ENCODE peak calls at places on chromosomes 1 and 21, in seven cellular contexts. H is right atrium auricular region, M is epithelial cell of esophagus, C is glutamatergic neuron, P is BJ, I is heart left ventricle, D is cardiac fibroblast. O is an unnamed sample.

GRCh38 chr1:147598631-147599361 is 57.5 kb downstream of the BCL9 start:
- DNase-seq in H (no peak), M (no peak), C (peak; percentile 67), P (no peak), I (peak; percentile 52), D (peak; percentile 20), O (no peak)

GRCh38 chr1:219938706-219939105 is 10.3 kb upstream of the SLC30A10 start:
- DNase-seq in H (peak; percentile 26), M (peak; percentile 68), C (no peak), P (no peak), I (no peak), D (no peak), O (no peak)

GRCh38 chr1:164796916-164797315 is 237.9 kb downstream of the PBX1 start:
- DNase-seq in H (no peak), M (no peak), C (no peak), P (no peak), I (no peak), D (no peak), O (no peak)

GRCh38 chr1:67747667-67748066 is 62.7 kb downstream of the GADD45A start:
- DNase-seq in H (no peak), M (no peak), C (no peak), P (no peak), I (no peak), D (peak; percentile 80), O (no peak)

GRCh38 chr1:53643061-53643880 is 95.7 kb downstream of the GLIS1 start:
- DNase-seq in H (no peak), M (no peak), C (no peak), P (no peak), I (no peak), D (no peak), O (peak; percentile 14)

GRCh38 chr1:59699227-59699847 is 115.4 kb upstream of the HOOK1 start:
- DNase-seq in H (no peak), M (peak; percentile 57), C (no peak), P (no peak), I (no peak), D (peak; percentile 70), O (no peak)

GRCh38 chr1:208540724-208541123 is 296.5 kb upstream of the PLXNA2 start:
- DNase-seq in H (no peak), M (no peak), C (no peak), P (no peak), I (no peak), D (no peak), O (no peak)

GRCh38 chr21:14482165-14482564 is 64.0 kb downstream of the SAMSN1 start:
- DNase-seq in H (no peak), M (no peak), C (no peak), P (no peak), I (peak; percentile 17), D (no peak), O (no peak)

GRCh38 chr1:236168716-236169429 is 26.5 kb downstream of the GPR137B start:
- DNase-seq in H (no peak), M (peak; percentile 40), C (no peak), P (no peak), I (no peak), D (peak; percentile 92), O (peak; percentile 70)

GRCh38 chr1:23101101-23101827 is 67.4 kb downstream of the LUZP1 start:
- DNase-seq in H (no peak), M (peak; percentile 54), C (no peak), P (no peak), I (no peak), D (peak; percentile 79), O (no peak)

GRCh38 chr1:19557609-19558051 is 72.3 kb upstream of the CAPZB start:
- DNase-seq in H (no peak), M (peak; percentile 15), C (no peak), P (no peak), I (no peak), D (peak; percentile 45), O (no peak)

GRCh38 chr1:7468248-7468647 is 302.8 kb upstream of the VAMP3 start:
- DNase-seq in H (no peak), M (no peak), C (no peak), P (no peak), I (no peak), D (no peak), O (no peak)

GRCh38 chr1:109391161-109391556 is 6.6 kb downstream of the SORT1 start:
- DNase-seq in H (no peak), M (no peak), C (no peak), P (no peak), I (no peak), D (peak; percentile 73), O (no peak)

GRCh38 chr1:22347854-22348760 is 103.5 kb upstream of the ZBTB40 start:
- DNase-seq in H (no peak), M (no peak), C (no peak), P (no peak), I (no peak), D (no peak), O (no peak)

GRCh38 chr1:164969256-164969655 is 387.3 kb downstream of the LMX1A start:
- DNase-seq in H (no peak), M (no peak), C (no peak), P (no peak), I (no peak), D (no peak), O (no peak)

GRCh38 chr21:41168391-41169257 is 664 bp downstream of the BACE2 start:
- DNase-seq in H (peak; percentile 82), M (peak; percentile 60), C (peak; percentile 36), P (no peak), I (peak; percentile 56), D (peak; percentile 64), O (no peak)

GRCh38 chr1:29211086-29212030 is 19.4 kb downstream of the MECR start:
- DNase-seq in H (no peak), M (no peak), C (peak; percentile 78), P (no peak), I (no peak), D (peak; percentile 29), O (no peak)

GRCh38 chr1:232045134-232045533 is 418.5 kb downstream of the DISC1 start:
- DNase-seq in H (no peak), M (no peak), C (no peak), P (no peak), I (no peak), D (no peak), O (no peak)

GRCh38 chr1:27602510-27603319 is 1.2 kb downstream of the AHDC1 start:
- DNase-seq in H (peak; percentile 70), M (peak; percentile 47), C (peak; percentile 57), P (no peak), I (peak; percentile 73), D (no peak), O (no peak)

GRCh38 chr1:28104866-28105467 is 16.6 kb upstream of the EYA3 start:
- DNase-seq in H (no peak), M (peak; percentile 77), C (peak; percentile 54), P (no peak), I (no peak), D (peak; percentile 78), O (no peak)

GRCh38 chr21:17818158-17819113 is 720 bp downstream of the C21orf91 start:
- DNase-seq in H (no peak), M (peak; percentile 35), C (peak; percentile 59), P (no peak), I (peak; percentile 32), D (peak; percentile 36), O (no peak)

GRCh38 chr1:35707253-35708178 is 11.2 kb downstream of the C1orf216 start:
- DNase-seq in H (no peak), M (no peak), C (peak; percentile 88), P (no peak), I (peak; percentile 25), D (no peak), O (no peak)

GRCh38 chr1:160359559-160360226 is 7.2 kb upstream of the NHLH1 start:
- DNase-seq in H (peak; percentile 47), M (no peak), C (no peak), P (no peak), I (no peak), D (no peak), O (no peak)
- TF ChIP-seq CTCF in H (no peak), M (no peak), C (no peak), P (no peak), I (no peak), D (no peak), O (no peak)

GRCh38 chr1:44678626-44679025 is 4.1 kb downstream of the ARMH1 start:
- DNase-seq in H (no peak), M (no peak), C (no peak), P (no peak), I (no peak), D (no peak), O (no peak)

GRCh38 chr1:44678120-44678519 is 3.6 kb downstream of the ARMH1 start:
- DNase-seq in H (no peak), M (no peak), C (no peak), P (no peak), I (no peak), D (no peak), O (no peak)

GRCh38 chr1:44676484-44677200 is 2.1 kb downstream of the ARMH1 start:
- DNase-seq in H (no peak), M (peak; percentile 46), C (no peak), P (peak; percentile 39), I (no peak), D (peak; percentile 67), O (no peak)

GRCh38 chr1:44675186-44675585 is 672 bp downstream of the ARMH1 start:
- DNase-seq in H (no peak), M (no peak), C (no peak), P (no peak), I (no peak), D (no peak), O (no peak)

DNA sequence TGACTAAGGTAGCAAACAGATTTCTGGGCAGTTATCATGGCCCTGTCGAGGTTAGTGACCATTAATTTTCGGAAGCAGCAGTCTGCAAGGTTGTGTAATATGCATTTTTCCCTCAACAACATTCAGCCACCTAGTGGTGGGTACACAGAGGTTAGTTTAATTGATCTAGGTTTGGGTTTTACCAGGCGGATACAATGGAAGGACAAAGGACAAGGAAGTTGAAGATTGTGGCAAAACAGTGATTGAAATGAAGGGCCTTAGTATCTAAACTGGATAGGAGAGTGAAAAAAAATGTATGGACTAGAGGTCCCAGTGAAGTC is 2.6 kb downstream of the ARMH1 start:
- DNase-seq in H (no peak), M (peak; percentile 41), C (no peak), P (no peak), I (no peak), D (peak; percentile 72), O (no peak)
- TF ChIP-seq CTCF in H (peak; percentile 57), M (peak; percentile 54), C (peak; percentile 66), P (peak; percentile 56), I (peak; percentile 44), D (peak; percentile 50), O (no peak)

DNA sequence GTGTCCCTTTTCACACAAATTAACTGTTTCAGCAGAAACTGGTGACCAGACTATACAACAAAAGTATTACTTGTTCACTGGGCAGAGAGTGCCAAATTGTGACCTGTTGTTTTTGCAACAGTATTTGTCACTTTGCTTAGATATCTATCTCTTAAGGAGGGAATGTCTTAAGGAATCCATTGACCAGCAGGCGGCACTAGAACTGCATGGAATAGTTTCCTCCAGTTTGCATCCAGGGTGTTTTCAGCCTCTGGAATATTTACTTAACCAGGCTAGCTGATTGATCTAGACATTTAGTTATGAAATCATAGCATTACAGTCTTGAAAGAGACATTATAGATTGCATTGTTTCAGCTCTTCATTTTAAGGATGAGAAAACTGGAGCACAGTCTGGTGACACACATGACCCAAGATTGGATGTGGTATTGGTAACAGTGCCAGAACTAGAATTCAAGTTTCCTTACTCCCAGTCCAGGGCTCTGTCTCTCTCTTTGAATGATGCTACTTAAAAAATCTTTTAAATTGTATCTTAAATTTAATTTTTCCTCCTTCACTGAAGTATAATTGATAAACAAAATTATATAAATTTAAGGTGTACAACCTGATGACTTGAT is 16.9 kb downstream of the RPTN start:
- DNase-seq in H (no peak), M (peak; percentile 85), C (peak; percentile 64), P (no peak), I (peak; percentile 27), D (peak; percentile 88), O (peak; percentile 63)
- TF ChIP-seq CTCF in H (peak; percentile 82), M (peak; percentile 97), C (peak; percentile 79), P (peak; percentile 86), I (peak; percentile 63), D (peak; percentile 84), O (peak; percentile 82)

GRCh38 chr1:154329152-154329521 is 3.8 kb downstream of the ATP8B2 start:
- DNase-seq in H (no peak), M (no peak), C (peak; percentile 48), P (no peak), I (no peak), D (no peak), O (no peak)
- TF ChIP-seq CTCF in H (no peak), M (no peak), C (no peak), P (peak; percentile 49), I (peak; percentile 20), D (peak; percentile 5), O (no peak)

O was measured in omental fat pad.